ENCODE peak calls at places on chromosomes 4 and X, in four cellular contexts. Q is body of pancreas, S is A172, Y is astrocyte of the cerebellum. O is an unnamed sample.
A peak's percentile ranks its signal among the peaks of the same experiment; 100 is the strongest.

GRCh38 chrX:106014119-106014775 is 24.3 kb downstream of the SERPINA7 start:
- DNase-seq in Q (no peak), S (no peak), Y (no peak), O (no peak)

GRCh38 chr4:138222041-138222440 is 20.1 kb downstream of the SLC7A11 start:
- DNase-seq in Q (peak; percentile 23), S (peak; percentile 64), Y (peak; percentile 36), O (no peak)

GRCh38 chrX:20412871-20413486 is 146.3 kb upstream of the RPS6KA3 start:
- DNase-seq in Q (no peak), S (no peak), Y (no peak), O (no peak)

GRCh38 chr4:39975488-39976089 is 2.1 kb downstream of the PDS5A start:
- DNase-seq in Q (no peak), S (no peak), Y (peak; percentile 37), O (no peak)

GRCh38 chr4:26127001-26127400 is 193.8 kb upstream of the RBPJ start:
- DNase-seq in Q (no peak), S (no peak), Y (no peak), O (no peak)

GRCh38 chr4:153143527-153144348 is 60.5 kb upstream of the TRIM2 start:
- DNase-seq in Q (peak; percentile 42), S (peak; percentile 41), Y (peak; percentile 76), O (no peak)

GRCh38 chr4:17958185-17958584 is 63.4 kb downstream of the LCORL start:
- DNase-seq in Q (no peak), S (no peak), Y (no peak), O (no peak)

GRCh38 chr4:8101796-8102355 is 56.7 kb downstream of the ABLIM2 start:
- DNase-seq in Q (no peak), S (no peak), Y (no peak), O (no peak)

GRCh38 chrX:86154586-86154985 is 6.3 kb downstream of the DACH2 start:
- DNase-seq in Q (no peak), S (no peak), Y (no peak), O (no peak)

GRCh38 chr4:53653484-53654053 is 62.3 kb upstream of the LNX1 start:
- DNase-seq in Q (peak; percentile 71), S (peak; percentile 22), Y (no peak), O (no peak)

GRCh38 chr4:163818673-163819072 is 324.2 kb downstream of the TMA16 start:
- DNase-seq in Q (no peak), S (no peak), Y (no peak), O (no peak)

GRCh38 chrX:79263550-79263949 is 103.6 kb downstream of the ITM2A start:
- DNase-seq in Q (no peak), S (no peak), Y (no peak), O (no peak)

GRCh38 chr4:159689526-159689925 is 586.6 kb downstream of the RAPGEF2 start:
- DNase-seq in Q (no peak), S (no peak), Y (no peak), O (no peak)

GRCh38 chr4:75004755-75005668 is 72.1 kb downstream of the PARM1 start:
- DNase-seq in Q (peak; percentile 80), S (peak; percentile 8), Y (no peak), O (no peak)

GRCh38 chr4:185833055-185833598 is 21.1 kb upstream of the SORBS2 start:
- DNase-seq in Q (peak; percentile 55), S (peak; percentile 40), Y (no peak), O (no peak)

GRCh38 chrX:38212246-38212645 is 8.4 kb downstream of the SRPX start:
- DNase-seq in Q (no peak), S (no peak), Y (no peak), O (no peak)

GRCh38 chrX:38717871-38718270 is 83.4 kb upstream of the MID1IP1 start:
- DNase-seq in Q (no peak), S (peak; percentile 2), Y (no peak), O (no peak)

GRCh38 chr4:124514588-124514987 is 197.9 kb downstream of the ANKRD50 start:
- DNase-seq in Q (no peak), S (no peak), Y (no peak), O (no peak)

GRCh38 chr4:150078996-150079581 is 844 bp downstream of the DCLK2 start:
- DNase-seq in Q (peak; percentile 43), S (peak; percentile 42), Y (no peak), O (no peak)

GRCh38 chr4:173332963-173333657 is 1.0 kb downstream of the HMGB2 start:
- DNase-seq in Q (no peak), S (peak; percentile 25), Y (no peak), O (no peak)

GRCh38 chrX:8841911-8842310 is 40.7 kb upstream of the FAM9A start:
- DNase-seq in Q (no peak), S (peak; percentile 30), Y (peak; percentile 66), O (no peak)

GRCh38 chrX:107549504-107549903 is 78.8 kb upstream of the PRPS1 start:
- DNase-seq in Q (no peak), S (no peak), Y (no peak), O (no peak)

GRCh38 chr4:27366424-27366823 is 505.8 kb downstream of the STIM2 start:
- DNase-seq in Q (no peak), S (peak; percentile 6), Y (peak; percentile 91), O (no peak)

GRCh38 chrX:70656304-70656703 is 211.7 kb downstream of the DLG3 start:
- DNase-seq in Q (no peak), S (no peak), Y (no peak), O (no peak)

GRCh38 chr4:14168919-14169318 is 541.4 kb upstream of the BOD1L1 start:
- DNase-seq in Q (peak; percentile 76), S (peak; percentile 67), Y (peak; percentile 58), O (peak; percentile 77)